ENCODE peak calls at places on chromosomes 12 and 14, in ten cellular contexts. G, K, V, D, X, B, N, R, E and M are unnamed samples.

GRCh38 chr14:93707475-93707874 is 80.8 kb downstream of the PRIMA1 start:
- DNase-seq in B (no peak), N (no peak), E (no peak), X (no peak), V (no peak), R (no peak), D (no peak), G (no peak), K (peak), M (no peak)

GRCh38 chr14:58171090-58171489 is 19.1 kb upstream of the ARMH4 start:
- DNase-seq in V (peak), K (peak), D (peak), E (peak), G (peak), R (peak), N (peak), X (peak), B (peak), M (no peak)

GRCh38 chr12:34297126-34297789 is 275.0 kb downstream of the ALG10 start:
- DNase-seq in B (no peak), G (no peak), N (no peak), E (no peak), D (peak), V (no peak), X (no peak), R (no peak), K (no peak), M (no peak)

GRCh38 chr14:99968156-99968920 is 96.9 kb upstream of the EVL start:
- DNase-seq in R (no peak), D (no peak), X (no peak), K (no peak), V (no peak), B (no peak), G (peak), E (no peak), N (no peak), M (no peak)

GRCh38 chr14:54366726-54367707 is 29.8 kb upstream of the CDKN3 start:
- DNase-seq in V (peak), B (no peak), X (peak), R (peak), D (no peak), N (no peak), G (peak), K (peak), E (peak), M (peak)

GRCh38 chr14:38302966-38303365 is 47.1 kb upstream of the CLEC14A start:
- DNase-seq in V (no peak), G (no peak), N (no peak), E (no peak), X (no peak), K (no peak), D (no peak), R (no peak), B (no peak), M (no peak)

GRCh38 chr12:25526778-25527177 is 26.3 kb downstream of the LMNTD1 start:
- DNase-seq in X (no peak), E (no peak), D (no peak), K (no peak), G (no peak), B (no peak), N (no peak), V (no peak), R (no peak), M (no peak)

GRCh38 chr12:112907415-112908157 is 824 bp downstream of the OAS1 start:
- DNase-seq in G (no peak), N (no peak), K (no peak), R (peak), E (no peak), X (no peak), V (no peak), D (no peak), B (no peak), M (no peak)

GRCh38 chr12:123713398-123714301 is 1.5 kb downstream of the ATP6V0A2 start:
- DNase-seq in R (peak), D (no peak), B (no peak), X (no peak), N (no peak), G (no peak), E (no peak), K (peak), V (peak), M (peak)

GRCh38 chr12:123712780-123713319 is 697 bp downstream of the ATP6V0A2 start:
- DNase-seq in K (no peak), V (no peak), N (no peak), B (no peak), X (no peak), G (no peak), R (peak), E (no peak), D (no peak), M (peak)

GRCh38 chr12:123715151-123715676 is 3.1 kb downstream of the ATP6V0A2 start:
- DNase-seq in E (no peak), B (no peak), X (no peak), G (no peak), V (no peak), R (no peak), N (no peak), K (no peak), D (no peak), M (no peak)

DNA sequence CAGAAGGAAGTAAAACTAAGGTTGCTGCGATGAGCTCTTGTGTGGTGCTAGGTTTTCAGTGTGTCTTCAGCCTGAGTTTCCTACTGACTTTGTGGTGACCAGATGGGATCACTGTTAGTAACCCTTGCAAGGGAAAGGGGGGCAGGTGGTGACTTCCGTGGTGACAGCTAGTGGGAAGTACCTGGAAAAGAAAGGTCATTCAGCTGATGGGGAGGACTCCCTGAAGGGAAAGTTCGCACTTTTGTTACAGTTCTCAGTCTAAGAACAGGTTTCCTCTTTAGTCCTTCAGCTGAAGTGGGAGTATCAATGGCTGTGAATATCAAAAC is 2.1 kb downstream of the ATP6V0A2 start:
- DNase-seq in B (no peak), D (no peak), R (no peak), N (no peak), E (no peak), G (no peak), K (no peak), X (no peak), V (no peak), M (no peak)
- H3K4me3 ChIP-seq in B (peak), D (no peak), R (peak), N (peak), E (no peak), G (no peak), K (no peak), X (no peak), V (no peak), M (no peak)

GRCh38 chr14:67186369-67186768 is 2.9 kb upstream of the GARIN2 start:
- DNase-seq in E (no peak), N (no peak), G (no peak), X (no peak), B (no peak), V (no peak), K (no peak), R (no peak), D (no peak), M (no peak)

GRCh38 chr14:67187826-67188225 is 1.4 kb upstream of the GARIN2 start:
- DNase-seq in E (peak), B (no peak), X (no peak), N (no peak), K (peak), D (no peak), R (no peak), G (no peak), V (no peak), M (no peak)

GRCh38 chr14:67187210-67187609 is 2.0 kb upstream of the GARIN2 start:
- DNase-seq in V (peak), D (no peak), K (no peak), N (no peak), R (no peak), G (peak), X (no peak), E (no peak), B (no peak), M (no peak)

GRCh38 chr14:67186789-67187188 is 2.5 kb upstream of the GARIN2 start:
- DNase-seq in X (no peak), D (no peak), B (no peak), K (no peak), R (no peak), G (no peak), E (no peak), V (no peak), N (no peak), M (peak)

DNA sequence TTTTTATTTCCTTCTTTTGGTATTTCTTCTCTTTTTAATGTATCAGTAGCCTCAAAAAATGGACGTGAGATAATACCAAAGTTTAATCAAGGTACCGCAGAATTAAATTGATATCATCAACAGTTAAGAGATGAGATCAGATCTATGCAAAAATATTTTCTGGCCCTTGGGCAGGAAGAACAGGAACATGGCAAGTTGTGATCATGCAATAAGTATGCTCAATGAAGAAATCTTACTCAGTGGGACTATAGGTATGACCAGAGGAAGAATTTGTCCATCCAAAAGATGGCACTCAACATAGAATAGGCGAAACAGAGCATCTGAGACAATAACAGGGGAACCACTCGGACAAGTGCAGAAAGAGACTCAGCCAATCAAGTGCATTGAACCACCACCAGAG is 914 bp upstream of the GARIN2 start:
- DNase-seq in G (no peak), V (no peak), E (no peak), N (no peak), D (no peak), K (no peak), R (no peak), X (no peak), B (no peak), M (no peak)
- H3K27ac ChIP-seq in G (no peak), V (no peak), E (no peak), N (no peak), D (no peak), K (no peak), R (no peak), X (no peak), B (no peak), M (no peak)

DNA sequence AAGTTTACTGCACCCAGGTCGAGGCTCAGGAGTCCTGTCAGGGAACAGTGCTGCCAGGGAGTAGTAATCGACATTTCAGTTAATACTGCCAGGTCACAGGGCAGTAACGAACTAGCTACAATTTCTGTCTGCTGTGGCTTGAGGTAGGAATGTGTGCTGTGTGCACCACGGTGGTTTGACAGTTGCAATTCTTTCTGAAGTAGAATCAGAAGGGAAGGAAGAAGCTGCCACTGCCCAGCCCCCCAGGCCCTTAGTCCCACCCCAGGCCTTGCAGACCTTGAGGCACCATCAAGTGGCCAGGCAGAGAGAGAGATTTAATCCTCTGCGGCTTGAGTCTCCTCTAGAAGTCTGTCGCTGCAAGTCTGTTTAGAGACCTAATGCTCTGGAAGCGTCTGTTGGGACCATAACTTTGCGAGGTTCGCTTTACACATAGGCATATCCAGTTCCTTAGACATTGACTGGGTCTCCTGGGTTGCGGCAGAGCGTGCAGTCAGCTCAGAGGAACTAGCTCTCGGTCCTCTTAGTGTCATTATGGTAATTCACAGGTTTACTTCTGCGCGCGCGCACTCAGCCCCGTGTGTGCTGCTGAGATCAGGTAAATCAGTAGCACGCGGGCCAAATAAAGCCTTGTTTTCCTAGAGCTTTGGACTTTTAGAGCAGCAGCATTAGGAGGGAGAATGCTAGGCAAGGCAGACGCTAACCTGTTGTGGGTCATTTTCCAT is 9.8 kb downstream of the NKX2-1 start:
- DNase-seq in E (peak), X (peak), B (no peak), V (peak), K (no peak), G (no peak), D (no peak), R (no peak), N (no peak), M (no peak)
- H3K4me3 ChIP-seq in E (peak), X (no peak), B (no peak), V (no peak), K (no peak), G (no peak), D (no peak), R (no peak), N (no peak), M (no peak)

DNA sequence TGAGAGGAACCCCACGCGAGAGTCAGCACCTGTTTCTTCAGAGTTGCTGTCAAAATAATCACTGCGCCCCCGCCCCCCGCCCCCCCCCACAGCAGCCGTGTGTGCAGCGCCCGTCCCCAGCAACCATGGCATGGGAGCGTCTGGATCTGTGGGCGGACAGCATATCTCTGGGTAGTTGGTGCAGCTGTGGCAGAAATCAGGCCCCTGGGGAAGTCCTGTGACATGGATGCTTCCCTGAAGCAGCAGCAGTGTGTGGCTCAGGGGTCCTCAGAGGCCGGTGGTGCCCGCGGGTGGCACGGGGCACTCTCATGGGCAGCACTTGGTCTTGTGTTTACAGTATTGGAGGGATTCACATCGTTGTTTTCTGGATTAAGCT is 19.2 kb downstream of the XRCC3 start:
- DNase-seq in K (no peak), V (no peak), B (peak), G (no peak), R (no peak), E (no peak), D (no peak), N (no peak), X (no peak), M (no peak)
- H3K27ac ChIP-seq in K (no peak), V (peak), B (peak), G (peak), R (no peak), E (no peak), D (peak), N (no peak), X (peak), M (no peak)

DNA sequence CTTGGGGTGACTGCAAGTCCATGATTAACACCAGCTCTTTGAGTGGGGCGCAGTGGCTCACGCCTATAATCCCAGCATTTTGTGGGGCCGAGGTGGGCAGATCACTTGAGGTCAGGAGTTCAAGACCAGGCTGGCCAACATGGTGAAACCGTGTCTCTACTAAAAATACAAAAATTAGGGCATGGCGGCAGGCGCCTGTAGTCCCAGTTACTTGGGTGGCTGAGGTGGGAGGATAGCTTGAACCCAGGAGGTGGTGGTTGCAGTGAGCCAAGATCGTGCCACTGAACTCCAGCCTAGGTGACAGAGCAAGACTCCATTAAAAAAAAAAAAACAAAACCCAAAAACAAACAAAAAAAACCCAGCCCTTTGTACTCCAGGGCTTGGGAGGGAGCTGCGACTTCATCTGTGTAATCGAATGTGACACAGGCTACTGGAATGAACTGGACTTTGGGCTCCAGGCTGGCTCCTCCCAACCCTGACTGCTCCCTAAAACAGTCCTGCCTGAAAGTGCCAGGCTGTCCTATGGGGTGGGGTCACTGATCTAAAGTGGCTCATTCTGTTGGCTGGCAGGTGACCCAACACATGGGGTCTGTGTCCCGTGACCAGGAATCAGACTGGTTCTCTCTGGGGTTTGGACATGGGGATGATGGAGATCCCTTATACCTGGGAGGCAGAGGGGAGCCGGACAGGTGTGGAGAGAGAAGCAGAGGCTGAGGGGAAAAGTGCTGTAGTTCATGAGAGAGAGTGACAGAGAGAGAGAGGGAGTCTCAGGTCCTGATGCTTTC is 9.3 kb upstream of the C12orf43 start:
- DNase-seq in R (peak), D (no peak), E (no peak), B (no peak), K (no peak), N (no peak), G (no peak), X (no peak), V (peak), M (no peak)
- H3K4me3 ChIP-seq in R (no peak), D (no peak), E (no peak), B (no peak), K (no peak), N (no peak), G (no peak), X (no peak), V (no peak), M (no peak)

DNA sequence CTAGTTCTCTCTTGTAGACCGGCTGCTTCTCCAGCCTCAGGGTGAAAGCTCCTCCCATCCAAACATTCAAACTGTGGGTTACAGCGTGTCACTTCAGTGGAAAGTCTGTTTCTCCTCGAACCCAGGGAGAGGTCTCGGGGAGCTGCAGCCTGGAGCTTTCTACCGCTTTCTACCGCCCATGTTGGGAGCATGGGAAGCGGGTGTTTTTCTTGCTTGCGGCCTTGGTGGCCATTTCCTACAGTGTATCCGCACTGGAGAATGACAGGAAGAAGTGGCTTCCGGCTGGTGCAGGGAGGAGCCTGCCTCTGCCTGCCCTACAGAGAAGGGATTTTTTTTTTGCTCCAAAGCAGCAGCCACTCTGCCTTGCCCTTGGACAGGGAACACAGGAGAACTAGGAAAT is 21.2 kb downstream of the ZFP36L1 start:
- DNase-seq in X (no peak), B (peak), E (no peak), V (no peak), N (peak), R (no peak), K (no peak), D (no peak), G (no peak), M (peak)
- H3K27ac ChIP-seq in X (no peak), B (peak), E (no peak), V (no peak), N (peak), R (no peak), K (peak), D (no peak), G (peak), M (peak)